ENCODE peak calls at places on chromosomes 7 and 10, in six cellular contexts. One of them, this sample, is unnamed.
A peak's percentile ranks its signal among the peaks of the same experiment; 100 is the strongest.

GRCh38 chr7:88637795-88638194 is 121.7 kb upstream of the ZNF804B start:
- DNase-seq in BJ: no peak
- DNase-seq in cardiac fibroblast: no peak
- DNase-seq in stimulated activated CD8-positive, alpha-beta memory T cell treated with anti-CD3 and anti-CD28 coated beads, Interleukin-7, amount 100 ng/mL, for 1 hour: no peak
- DNase-seq in cardiac muscle cell: no peak
- DNase-seq in C1 segment of cervical spinal cord: no peak
- DNase-seq in this sample: no peak

GRCh38 chr7:66950763-66951162 is 29.7 kb downstream of the TMEM248 start:
- DNase-seq in BJ: no peak
- DNase-seq in cardiac fibroblast: peak; percentile 45
- DNase-seq in stimulated activated CD8-positive, alpha-beta memory T cell treated with anti-CD3 and anti-CD28 coated beads, Interleukin-7, amount 100 ng/mL, for 1 hour: no peak
- DNase-seq in C1 segment of cervical spinal cord: peak; percentile 5
- DNase-seq in cardiac muscle cell: no peak
- DNase-seq in this sample: no peak

GRCh38 chr7:85237721-85238120 is 50.9 kb upstream of the SEMA3D start:
- DNase-seq in cardiac muscle cell: no peak
- DNase-seq in BJ: no peak
- DNase-seq in stimulated activated CD8-positive, alpha-beta memory T cell treated with anti-CD3 and anti-CD28 coated beads, Interleukin-7, amount 100 ng/mL, for 1 hour: no peak
- DNase-seq in cardiac fibroblast: no peak
- DNase-seq in C1 segment of cervical spinal cord: no peak
- DNase-seq in this sample: no peak

GRCh38 chr10:75191821-75192568 is 18.6 kb upstream of the VDAC2 start:
- DNase-seq in cardiac muscle cell: no peak
- DNase-seq in C1 segment of cervical spinal cord: no peak
- DNase-seq in stimulated activated CD8-positive, alpha-beta memory T cell treated with anti-CD3 and anti-CD28 coated beads, Interleukin-7, amount 100 ng/mL, for 1 hour: no peak
- DNase-seq in BJ: peak; percentile 77
- DNase-seq in cardiac fibroblast: peak; percentile 97
- DNase-seq in this sample: no peak

GRCh38 chr7:22390512-22390911 is 33.6 kb upstream of the RAPGEF5 start:
- DNase-seq in BJ: no peak
- DNase-seq in stimulated activated CD8-positive, alpha-beta memory T cell treated with anti-CD3 and anti-CD28 coated beads, Interleukin-7, amount 100 ng/mL, for 1 hour: no peak
- DNase-seq in cardiac fibroblast: no peak
- DNase-seq in cardiac muscle cell: no peak
- DNase-seq in C1 segment of cervical spinal cord: no peak
- DNase-seq in this sample: no peak

GRCh38 chr7:101664893-101665471 is 35.9 kb upstream of the MYL10 start:
- DNase-seq in cardiac fibroblast: no peak
- DNase-seq in cardiac muscle cell: no peak
- DNase-seq in stimulated activated CD8-positive, alpha-beta memory T cell treated with anti-CD3 and anti-CD28 coated beads, Interleukin-7, amount 100 ng/mL, for 1 hour: no peak
- DNase-seq in BJ: no peak
- DNase-seq in C1 segment of cervical spinal cord: no peak
- DNase-seq in this sample: no peak

GRCh38 chr7:23645822-23646221 is 34.2 kb upstream of the FAM221A start:
- DNase-seq in stimulated activated CD8-positive, alpha-beta memory T cell treated with anti-CD3 and anti-CD28 coated beads, Interleukin-7, amount 100 ng/mL, for 1 hour: no peak
- DNase-seq in BJ: no peak
- DNase-seq in cardiac muscle cell: no peak
- DNase-seq in cardiac fibroblast: no peak
- DNase-seq in C1 segment of cervical spinal cord: no peak
- DNase-seq in this sample: no peak

GRCh38 chr10:63562391-63562790 is 41.2 kb downstream of the REEP3 start:
- DNase-seq in BJ: no peak
- DNase-seq in cardiac muscle cell: no peak
- DNase-seq in stimulated activated CD8-positive, alpha-beta memory T cell treated with anti-CD3 and anti-CD28 coated beads, Interleukin-7, amount 100 ng/mL, for 1 hour: no peak
- DNase-seq in C1 segment of cervical spinal cord: no peak
- DNase-seq in cardiac fibroblast: no peak
- DNase-seq in this sample: no peak

GRCh38 chr10:35464805-35465456 is 128.6 kb downstream of the CCNY start:
- DNase-seq in BJ: no peak
- DNase-seq in cardiac muscle cell: no peak
- DNase-seq in cardiac fibroblast: peak; percentile 48
- DNase-seq in stimulated activated CD8-positive, alpha-beta memory T cell treated with anti-CD3 and anti-CD28 coated beads, Interleukin-7, amount 100 ng/mL, for 1 hour: no peak
- DNase-seq in C1 segment of cervical spinal cord: no peak
- DNase-seq in this sample: no peak

GRCh38 chr10:95382596-95382995 is 91.8 kb upstream of the PDLIM1 start:
- DNase-seq in C1 segment of cervical spinal cord: no peak
- DNase-seq in cardiac muscle cell: no peak
- DNase-seq in cardiac fibroblast: no peak
- DNase-seq in BJ: no peak
- DNase-seq in stimulated activated CD8-positive, alpha-beta memory T cell treated with anti-CD3 and anti-CD28 coated beads, Interleukin-7, amount 100 ng/mL, for 1 hour: no peak
- DNase-seq in this sample: no peak